ENCODE peak calls at places on chromosomes 11 and 22, in eight cellular contexts. U, P, S, Q, K, N, G and I are unnamed samples.

GRCh38 chr11:102120437-102120935 is 10.2 kb downstream of the YAP1 start:
- DNase-seq in U (no peak), P (peak; percentile 47), S (no peak), Q (no peak), K (no peak), N (no peak), G (no peak), I (no peak)

GRCh38 chr11:88555829-88556202 is 218.3 kb upstream of the CTSC start:
- DNase-seq in U (no peak), P (no peak), S (no peak), Q (no peak), K (no peak), N (no peak), G (no peak), I (no peak)

GRCh38 chr11:88175707-88176066 is 444 bp upstream of the RAB38 start:
- DNase-seq in U (no peak), P (no peak), S (no peak), Q (no peak), K (no peak), N (peak; percentile 39), G (no peak), I (no peak)

GRCh38 chr22:42769574-42770447 is 49.1 kb upstream of the A4GALT start:
- DNase-seq in U (no peak), P (peak; percentile 74), S (peak; percentile 86), Q (no peak), K (no peak), N (peak; percentile 59), G (peak; percentile 83), I (no peak)

GRCh38 chr11:20099527-20099926 is 60.7 kb downstream of the DBX1 start:
- DNase-seq in U (no peak), P (no peak), S (no peak), Q (no peak), K (no peak), N (no peak), G (no peak), I (no peak)

GRCh38 chr11:57479925-57480324 is 19.6 kb downstream of the RTN4RL2 start:
- DNase-seq in U (no peak), P (no peak), S (no peak), Q (no peak), K (no peak), N (no peak), G (no peak), I (no peak)

GRCh38 chr11:5007561-5007960 is 12.9 kb downstream of the OR51L1 start:
- DNase-seq in U (no peak), P (no peak), S (no peak), Q (no peak), K (no peak), N (no peak), G (no peak), I (no peak)

GRCh38 chr11:33869511-33870422 is 22.1 kb downstream of the LMO2 start:
- DNase-seq in U (peak; percentile 30), P (no peak), S (peak; percentile 83), Q (no peak), K (no peak), N (no peak), G (peak; percentile 57), I (peak; percentile 61)

GRCh38 chr22:50203288-50203687 is 2.5 kb downstream of the SELENOO start:
- DNase-seq in U (no peak), P (no peak), S (no peak), Q (no peak), K (no peak), N (no peak), G (no peak), I (no peak)

GRCh38 chr11:72328366-72329224 is 84.6 kb upstream of the PHOX2A start:
- DNase-seq in U (no peak), P (no peak), S (no peak), Q (no peak), K (no peak), N (no peak), G (no peak), I (no peak)

GRCh38 chr11:95459268-95460040 is 228.5 kb upstream of the SESN3 start:
- DNase-seq in U (no peak), P (no peak), S (no peak), Q (no peak), K (no peak), N (no peak), G (no peak), I (no peak)

GRCh38 chr11:117180661-117181585 is 2.4 kb downstream of the SIDT2 start:
- DNase-seq in U (peak; percentile 54), P (peak; percentile 59), S (peak; percentile 71), Q (peak; percentile 75), K (peak; percentile 44), N (peak; percentile 77), G (peak; percentile 64), I (peak; percentile 92)

GRCh38 chr11:44628730-44629361 is 63.4 kb downstream of the CD82 start:
- DNase-seq in U (no peak), P (no peak), S (no peak), Q (peak; percentile 1), K (no peak), N (no peak), G (no peak), I (no peak)

GRCh38 chr22:47151490-47151889 is 389.0 kb downstream of the TBC1D22A start:
- DNase-seq in U (no peak), P (no peak), S (no peak), Q (no peak), K (no peak), N (peak; percentile 21), G (no peak), I (no peak)

GRCh38 chr11:76854709-76855108 is 6.0 kb upstream of the ACER3 start:
- DNase-seq in U (no peak), P (no peak), S (no peak), Q (no peak), K (no peak), N (no peak), G (no peak), I (no peak)

GRCh38 chr11:70467196-70468085 is 69.1 kb downstream of the CTTN start:
- DNase-seq in U (peak; percentile 52), P (peak; percentile 39), S (no peak), Q (peak; percentile 71), K (no peak), N (peak; percentile 54), G (no peak), I (peak; percentile 69)

GRCh38 chr11:131666006-131666405 is 295.6 kb downstream of the NTM start:
- DNase-seq in U (no peak), P (peak; percentile 33), S (no peak), Q (no peak), K (no peak), N (no peak), G (no peak), I (no peak)

GRCh38 chr11:94897330-94897768 is 76.0 kb downstream of the CWC15 start:
- DNase-seq in U (peak; percentile 20), P (no peak), S (peak; percentile 39), Q (peak; percentile 63), K (no peak), N (peak; percentile 42), G (no peak), I (peak; percentile 77)

GRCh38 chr11:121152764-121153163 is 51.7 kb downstream of the TECTA start:
- DNase-seq in U (no peak), P (no peak), S (no peak), Q (no peak), K (no peak), N (no peak), G (no peak), I (no peak)

GRCh38 chr22:39414377-39414776 is 14.8 kb downstream of the TAB1 start:
- DNase-seq in U (no peak), P (no peak), S (no peak), Q (no peak), K (no peak), N (no peak), G (no peak), I (no peak)

GRCh38 chr11:120652705-120653335 is 141.3 kb downstream of the GRIK4 start:
- DNase-seq in U (no peak), P (no peak), S (no peak), Q (no peak), K (no peak), N (no peak), G (no peak), I (no peak)

GRCh38 chr11:43923327-43924111 is 18.9 kb upstream of the C11orf96 start:
- DNase-seq in U (peak; percentile 36), P (peak; percentile 73), S (no peak), Q (no peak), K (no peak), N (no peak), G (no peak), I (peak; percentile 79)

GRCh38 chr11:697028-697491 is 1.4 kb downstream of the TMEM80 start:
- DNase-seq in U (no peak), P (peak; percentile 75), S (no peak), Q (no peak), K (no peak), N (peak; percentile 78), G (no peak), I (no peak)

GRCh38 chr11:72430743-72431570 is 3.4 kb downstream of the CLPB start:
- DNase-seq in U (peak; percentile 34), P (peak; percentile 54), S (peak; percentile 58), Q (peak; percentile 45), K (no peak), N (peak; percentile 49), G (peak; percentile 49), I (peak; percentile 86)

GRCh38 chr11:35583126-35583525 is 35.1 kb upstream of the FJX1 start:
- DNase-seq in U (no peak), P (peak; percentile 84), S (no peak), Q (no peak), K (no peak), N (no peak), G (no peak), I (no peak)

GRCh38 chr11:126282361-126282741 is 542 bp upstream of the TIRAP start:
- DNase-seq in U (peak; percentile 34), P (peak; percentile 36), S (peak; percentile 52), Q (peak; percentile 41), K (peak; percentile 8), N (peak; percentile 7), G (no peak), I (peak; percentile 69)

GRCh38 chr11:34731596-34731995 is 110.7 kb downstream of the EHF start:
- DNase-seq in U (no peak), P (no peak), S (no peak), Q (no peak), K (no peak), N (no peak), G (no peak), I (no peak)

GRCh38 chr11:26730711-26731460 is 9.0 kb upstream of the SLC5A12 start:
- DNase-seq in U (no peak), P (peak; percentile 20), S (no peak), Q (no peak), K (no peak), N (no peak), G (no peak), I (no peak)

GRCh38 chr22:37784829-37785495 is 22.8 kb upstream of the GCAT start:
- DNase-seq in U (no peak), P (no peak), S (no peak), Q (no peak), K (no peak), N (no peak), G (no peak), I (no peak)

GRCh38 chr22:28593299-28593698 is 86.3 kb downstream of the TTC28 start:
- DNase-seq in U (no peak), P (no peak), S (no peak), Q (no peak), K (no peak), N (no peak), G (no peak), I (no peak)

GRCh38 chr22:46742576-46743221 is 4.6 kb upstream of the CERK start:
- DNase-seq in U (no peak), P (no peak), S (no peak), Q (no peak), K (no peak), N (no peak), G (no peak), I (no peak)

GRCh38 chr11:72972541-72973128 is 158.4 kb downstream of the ATG16L2 start:
- DNase-seq in U (no peak), P (peak; percentile 40), S (no peak), Q (no peak), K (no peak), N (no peak), G (no peak), I (no peak)

GRCh38 chr11:94511932-94512781 is at the start of gene C11orf97:
- DNase-seq in U (peak; percentile 79), P (no peak), S (peak; percentile 41), Q (peak; percentile 65), K (peak; percentile 27), N (peak; percentile 41), G (peak; percentile 35), I (peak; percentile 73)

GRCh38 chr22:35510481-35510934 is 30.1 kb upstream of the RASD2 start:
- DNase-seq in U (no peak), P (no peak), S (no peak), Q (no peak), K (no peak), N (no peak), G (no peak), I (no peak)